ENCODE peak calls at places on chromosomes 2 and 18, in five cellular contexts. W, Q, B, D and G are unnamed samples.

GRCh38 chr2:30365201-30365600 is 81.8 kb upstream of the LCLAT1 start:
- DNase-seq in W (peak), Q (no peak), B (no peak), D (no peak), G (no peak)

GRCh38 chr2:49265471-49265870 is 111.2 kb upstream of the FSHR start:
- DNase-seq in W (no peak), Q (peak), B (no peak), D (no peak), G (no peak)

GRCh38 chr18:27500531-27500930 is 315.4 kb upstream of the CHST9 start:
- DNase-seq in W (no peak), Q (no peak), B (no peak), D (no peak), G (no peak)

GRCh38 chr2:56806924-56807323 is 623.1 kb downstream of the CCDC85A start:
- DNase-seq in W (no peak), Q (no peak), B (no peak), D (no peak), G (no peak)

GRCh38 chr2:71545572-71546274 is 92.4 kb downstream of the DYSF start:
- DNase-seq in W (peak), Q (peak), B (peak), D (peak), G (peak)

GRCh38 chr2:55871637-55872036 is 51.9 kb downstream of the EFEMP1 start:
- DNase-seq in W (no peak), Q (no peak), B (no peak), D (no peak), G (no peak)

GRCh38 chr2:9627310-9627709 is 3.5 kb downstream of the YWHAQ start:
- DNase-seq in W (no peak), Q (no peak), B (no peak), D (no peak), G (no peak)

GRCh38 chr18:3806656-3807055 is 356.7 kb downstream of the TGIF1 start:
- DNase-seq in W (no peak), Q (no peak), B (no peak), D (no peak), G (no peak)

GRCh38 chr2:111702119-111702808 is 181.7 kb downstream of the ANAPC1 start:
- DNase-seq in W (peak), Q (peak), B (no peak), D (no peak), G (no peak)

GRCh38 chr2:9769171-9770005 is 73.9 kb upstream of the TAF1B start:
- DNase-seq in W (peak), Q (no peak), B (peak), D (no peak), G (no peak)

GRCh38 chr2:188079176-188079575 is 212.5 kb upstream of the GULP1 start:
- DNase-seq in W (no peak), Q (peak), B (no peak), D (no peak), G (no peak)

GRCh38 chr18:60541661-60542060 is 169.1 kb upstream of the MC4R start:
- DNase-seq in W (no peak), Q (no peak), B (no peak), D (no peak), G (no peak)

GRCh38 chr2:226330206-226330605 is 469.4 kb downstream of the IRS1 start:
- DNase-seq in W (no peak), Q (no peak), B (no peak), D (no peak), G (no peak)

GRCh38 chr2:2170189-2170588 is 160.9 kb downstream of the MYT1L start:
- DNase-seq in W (no peak), Q (no peak), B (no peak), D (no peak), G (no peak)

GRCh38 chr18:26536664-26537063 is 11.7 kb downstream of the KCTD1 start:
- DNase-seq in W (no peak), Q (no peak), B (no peak), D (no peak), G (no peak)

GRCh38 chr2:129716781-129717559 is 262.5 kb upstream of the RAB6C start:
- DNase-seq in W (no peak), Q (no peak), B (no peak), D (no peak), G (no peak)

GRCh38 chr18:45517181-45517741 is 98.0 kb upstream of the SLC14A2 start:
- DNase-seq in W (peak), Q (peak), B (no peak), D (peak), G (no peak)

GRCh38 chr2:68319397-68320117 is at the start of gene CNRIP1:
- DNase-seq in W (peak), Q (peak), B (peak), D (peak), G (no peak)

GRCh38 chr2:130834091-130834922 is 2.4 kb upstream of the ARHGEF4 start:
- DNase-seq in W (peak), Q (peak), B (no peak), D (no peak), G (no peak)

GRCh38 chr18:63511285-63511684 is 30.9 kb upstream of the SERPINB12 start:
- DNase-seq in W (peak), Q (peak), B (no peak), D (no peak), G (peak)

GRCh38 chr18:75322206-75322605 is 105.3 kb downstream of the SMIM21 start:
- DNase-seq in W (no peak), Q (no peak), B (no peak), D (no peak), G (no peak)

GRCh38 chr2:214830794-214831346 is 21.4 kb upstream of the BARD1 start:
- DNase-seq in W (peak), Q (peak), B (no peak), D (no peak), G (no peak)

GRCh38 chr2:148819019-148819418 is 56.0 kb upstream of the KIF5C start:
- DNase-seq in W (no peak), Q (no peak), B (no peak), D (no peak), G (no peak)

GRCh38 chr2:148816176-148816575 is 58.9 kb upstream of the KIF5C start:
- DNase-seq in W (no peak), Q (no peak), B (no peak), D (no peak), G (no peak)

GRCh38 chr2:148814143-148814852 is 60.7 kb upstream of the KIF5C start:
- DNase-seq in W (peak), Q (peak), B (no peak), D (no peak), G (no peak)

GRCh38 chr2:148814853-148815419 is 60.1 kb upstream of the KIF5C start:
- DNase-seq in W (no peak), Q (peak), B (no peak), D (no peak), G (no peak)

DNA sequence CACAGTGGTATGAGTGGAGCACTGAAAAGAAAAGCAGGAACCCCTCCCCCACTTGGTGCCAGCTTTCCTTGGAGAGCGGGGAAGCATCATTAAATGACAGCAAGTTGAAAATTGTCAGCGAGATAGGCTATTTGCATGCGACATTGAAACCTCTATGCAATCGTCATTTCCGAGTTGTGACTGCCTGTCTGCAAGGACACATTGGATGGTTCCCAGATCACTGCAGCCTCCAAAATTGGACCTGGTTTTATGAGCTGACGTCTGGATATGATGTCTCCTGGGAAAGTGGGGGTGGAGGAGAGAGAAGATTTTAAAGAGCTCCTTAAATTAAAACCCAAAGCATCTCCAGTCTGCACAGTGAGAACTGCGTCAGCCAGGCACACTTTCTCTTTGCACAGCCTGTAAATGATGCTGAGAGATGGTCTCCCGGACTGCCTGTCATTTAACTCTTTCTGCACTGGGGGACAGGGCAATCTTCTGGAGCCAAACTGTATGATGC is 57.8 kb upstream of the KIF5C start:
- DNase-seq in W (no peak), Q (peak), B (no peak), D (no peak), G (no peak)
- H3K4me3 ChIP-seq in W (no peak), Q (no peak), B (peak), D (no peak), G (peak)

DNA sequence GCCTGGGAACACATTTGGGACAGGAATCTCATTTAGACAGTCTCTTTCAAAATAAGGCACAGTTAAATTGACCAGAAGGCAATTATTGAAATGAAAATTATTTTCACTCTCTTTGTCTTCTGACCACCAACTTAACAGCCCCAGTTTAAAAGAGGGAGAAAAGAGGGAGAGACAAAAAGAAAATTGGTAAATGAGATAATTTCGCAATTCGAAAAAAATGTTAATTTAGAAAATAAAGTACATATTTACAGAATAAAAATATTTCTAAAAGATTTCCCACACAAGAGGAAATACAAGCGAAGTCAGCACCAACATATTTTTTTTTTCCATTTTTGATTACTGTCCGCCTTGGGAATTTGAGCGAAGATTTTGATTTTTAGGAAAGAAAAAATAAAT is 4.8 kb downstream of the SP9 start:
- DNase-seq in W (no peak), Q (no peak), B (no peak), D (no peak), G (no peak)
- H3K27ac ChIP-seq in W (no peak), Q (no peak), B (no peak), D (no peak), G (no peak)

GRCh38 chr2:100140582-100140981 is 1.8 kb downstream of the AFF3 start:
- DNase-seq in W (peak), Q (no peak), B (no peak), D (no peak), G (no peak)
- H3K4me3 ChIP-seq in W (no peak), Q (no peak), B (no peak), D (no peak), G (no peak)

GRCh38 chr18:8926464-8926863 is 176.0 kb upstream of the NDUFV2 start:
- DNase-seq in W (no peak), Q (no peak), B (no peak), D (no peak), G (no peak)
- H3K27ac ChIP-seq in W (no peak), Q (no peak), B (no peak), D (no peak), G (no peak)

GRCh38 chr2:172084734-172085459 is 410 bp upstream of the DLX1 start:
- DNase-seq in W (peak), Q (peak), B (peak), D (peak), G (no peak)

GRCh38 chr2:172086349-172087190 is 1.3 kb downstream of the DLX1 start:
- DNase-seq in W (peak), Q (no peak), B (no peak), D (no peak), G (no peak)

GRCh38 chr2:172087191-172087779 is 2.0 kb downstream of the DLX1 start:
- DNase-seq in W (no peak), Q (no peak), B (no peak), D (no peak), G (no peak)

GRCh38 chr2:172084484-172084733 is 898 bp upstream of the DLX1 start:
- DNase-seq in W (no peak), Q (no peak), B (no peak), D (no peak), G (no peak)

GRCh38 chr2:172085460-172086159 is at the start of gene DLX1:
- DNase-seq in W (no peak), Q (no peak), B (no peak), D (no peak), G (peak)
- H3K4me3 ChIP-seq in W (peak), Q (peak), B (peak), D (peak), G (peak)

DNA sequence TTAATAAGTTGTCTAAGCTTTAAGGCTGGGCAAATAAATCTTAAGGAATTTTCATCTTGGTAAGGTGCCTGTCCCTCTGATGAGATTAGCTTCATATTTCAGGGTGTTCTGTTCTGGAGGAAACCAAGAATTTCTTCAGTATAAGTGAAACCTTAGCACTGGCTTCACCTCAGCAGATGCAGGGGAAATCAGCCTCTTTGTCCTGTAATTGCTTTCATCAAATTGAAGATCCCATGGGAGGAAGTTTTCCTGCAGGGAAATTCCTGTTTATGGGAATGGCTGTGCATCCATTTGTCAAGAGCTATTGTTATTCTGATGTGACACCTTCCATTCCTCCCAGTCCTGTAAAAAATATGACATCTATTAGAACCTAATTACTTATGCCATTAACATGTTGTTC is 174.5 kb downstream of the PTPRM start:
- DNase-seq in W (no peak), Q (no peak), B (no peak), D (no peak), G (no peak)
- H3K27ac ChIP-seq in W (no peak), Q (peak), B (no peak), D (no peak), G (no peak)

DNA sequence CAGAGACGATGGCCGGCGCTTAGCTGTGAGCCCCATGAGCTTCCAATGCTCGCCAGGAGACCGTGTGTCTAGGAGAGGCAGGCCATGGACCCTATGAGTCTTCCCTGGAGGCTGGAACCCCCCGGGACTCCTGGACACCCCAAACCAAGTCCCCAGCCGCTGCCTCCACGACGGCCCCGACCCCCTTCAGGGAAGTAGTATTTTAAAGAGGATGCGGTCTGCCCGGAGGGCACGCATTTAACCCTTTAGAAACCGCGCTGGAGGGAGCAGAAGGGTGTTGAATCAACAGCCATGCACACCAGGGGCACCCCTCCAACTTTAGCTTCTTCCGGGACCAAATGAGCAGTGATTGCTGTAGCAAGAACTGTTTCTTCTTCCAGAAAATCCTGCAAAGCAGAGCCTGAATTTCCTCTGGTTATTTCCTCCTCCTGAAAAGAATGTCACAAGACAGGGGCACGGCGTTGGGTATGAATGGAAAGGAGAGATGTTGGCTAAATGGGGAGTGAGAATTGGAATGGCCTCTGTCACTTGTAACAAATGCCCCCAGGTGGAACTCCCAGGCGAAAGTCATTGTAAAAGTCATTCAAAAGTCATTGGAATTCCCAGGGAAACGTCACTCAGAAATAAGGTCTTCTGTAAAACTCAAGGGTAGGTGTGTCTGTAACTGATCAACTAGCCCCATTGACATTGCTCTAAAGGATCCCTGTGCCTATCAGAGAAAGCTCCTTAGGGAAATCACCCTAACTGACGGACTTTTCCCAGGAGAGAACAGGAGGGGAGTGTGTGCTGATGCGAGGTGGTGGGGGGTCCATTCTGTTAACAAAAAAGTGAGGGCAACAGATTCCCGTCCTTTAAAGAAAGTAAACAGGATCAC is 5.8 kb upstream of the GBX2 start:
- DNase-seq in W (no peak), Q (no peak), B (no peak), D (no peak), G (no peak)
- H3K4me3 ChIP-seq in W (no peak), Q (no peak), B (no peak), D (no peak), G (no peak)

GRCh38 chr2:174632847-174633620 is 35.4 kb upstream of the WIPF1 start:
- DNase-seq in W (no peak), Q (peak), B (no peak), D (no peak), G (no peak)

GRCh38 chr2:174630097-174630496 is 32.5 kb upstream of the WIPF1 start:
- DNase-seq in W (no peak), Q (no peak), B (no peak), D (no peak), G (no peak)

GRCh38 chr2:174629514-174629913 is 31.9 kb upstream of the WIPF1 start:
- DNase-seq in W (no peak), Q (no peak), B (no peak), D (no peak), G (no peak)

GRCh38 chr2:174633621-174633927 is 36.0 kb upstream of the WIPF1 start:
- DNase-seq in W (no peak), Q (peak), B (no peak), D (no peak), G (no peak)

DNA sequence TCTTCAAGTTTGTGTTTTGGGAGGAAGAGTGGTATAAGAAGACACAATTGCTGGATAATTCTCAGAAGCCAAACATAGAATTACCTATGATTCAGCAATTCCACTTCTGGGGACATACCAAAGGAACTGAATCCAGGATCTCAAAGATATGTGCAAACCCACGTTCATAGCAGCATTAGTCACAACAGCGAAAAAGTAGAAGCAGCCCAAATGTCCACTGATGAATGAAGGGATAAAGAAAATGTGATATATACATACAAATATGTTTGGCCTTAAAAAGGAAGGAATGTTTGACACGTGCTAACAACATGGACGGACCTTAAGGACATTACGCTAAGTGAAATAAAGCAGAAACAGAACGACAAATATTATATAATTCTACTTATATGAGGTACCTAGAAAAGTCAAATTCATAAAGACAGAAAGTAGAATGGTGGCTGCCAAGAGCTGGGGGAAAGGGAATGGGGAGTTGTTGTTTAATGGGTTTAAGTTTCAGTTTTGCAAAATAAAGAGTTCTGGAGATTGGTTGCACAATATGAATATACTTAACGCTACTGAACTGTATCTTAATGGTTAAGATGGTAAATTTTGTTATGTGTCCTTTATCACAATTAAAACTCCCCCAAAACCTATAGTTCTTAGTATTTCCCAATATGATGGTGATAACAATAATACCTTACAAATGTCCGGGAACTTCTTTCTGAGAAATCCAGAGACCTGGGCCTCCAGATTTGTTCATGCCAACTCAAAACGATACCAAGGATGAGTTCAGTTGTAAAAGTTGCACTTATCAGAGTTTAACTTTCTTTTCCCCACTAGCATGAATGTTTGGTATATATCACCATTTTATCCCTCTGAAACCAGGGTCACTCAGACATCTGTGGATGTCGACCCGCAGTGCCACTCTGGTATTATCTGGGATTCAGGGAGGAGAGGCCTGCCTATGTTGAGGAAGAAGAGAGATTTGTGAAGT is 33.7 kb upstream of the WIPF1 start:
- DNase-seq in W (no peak), Q (peak), B (no peak), D (no peak), G (no peak)
- H3K27ac ChIP-seq in W (no peak), Q (no peak), B (no peak), D (peak), G (no peak)

DNA sequence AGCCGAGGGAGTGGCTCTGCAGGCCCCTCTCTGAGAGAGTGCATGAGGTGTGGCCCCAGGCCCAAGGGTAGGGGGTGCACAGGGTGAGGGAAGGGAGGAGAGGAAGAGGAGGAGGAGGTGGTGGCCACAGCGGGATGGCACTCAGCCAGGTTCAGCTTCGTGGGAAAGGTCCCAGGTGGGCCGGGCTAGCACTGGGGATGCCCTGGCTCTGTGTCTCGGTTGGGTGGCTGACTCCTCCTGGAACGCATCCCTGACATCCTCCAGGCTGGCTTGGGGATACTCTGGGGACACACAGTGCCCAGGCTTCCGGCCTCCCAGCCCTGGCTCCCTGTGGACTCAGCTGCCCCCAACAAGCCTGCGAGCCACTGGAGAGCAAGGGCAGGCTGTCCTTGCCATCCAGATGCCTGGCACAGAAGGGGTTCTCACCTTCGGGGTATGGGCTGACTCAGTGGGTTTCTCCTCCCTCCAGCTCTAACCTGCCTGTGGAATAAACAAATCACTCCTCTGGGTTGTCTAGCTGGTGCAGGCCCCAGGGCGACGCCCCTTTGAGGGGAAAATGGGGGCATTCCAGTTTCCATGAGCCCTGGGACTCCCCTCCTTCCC is 582 bp upstream of the ZAP70 start:
- DNase-seq in W (no peak), Q (no peak), B (peak), D (no peak), G (no peak)
- H3K4me3 ChIP-seq in W (no peak), Q (no peak), B (no peak), D (no peak), G (no peak)

GRCh38 chr18:70337139-70337972 is 48.5 kb downstream of the SOCS6 start:
- DNase-seq in W (peak), Q (peak), B (no peak), D (no peak), G (peak)
- H3K27ac ChIP-seq in W (no peak), Q (peak), B (no peak), D (no peak), G (peak)